ENCODE peak calls at places on chromosomes 13 and 19, in four cellular contexts. T, G, X and L are unnamed samples.

GRCh38 chr19:13055213-13056051 is 47.2 kb downstream of the LYL1 start:
- DNase-seq in T (no peak), G (no peak), X (no peak), L (no peak)

GRCh38 chr13:51501592-51502205 is 48.9 kb upstream of the INTS6 start:
- DNase-seq in T (no peak), G (no peak), X (no peak), L (no peak)

GRCh38 chr19:12834976-12835757 is 788 bp upstream of the RTBDN start:
- DNase-seq in T (no peak), G (peak; percentile 85), X (peak; percentile 69), L (no peak)

GRCh38 chr13:20360835-20361412 is 128.8 kb upstream of the GJB6 start:
- DNase-seq in T (no peak), G (no peak), X (no peak), L (no peak)

GRCh38 chr13:113393226-113393571 is 29.3 kb upstream of the GRTP1 start:
- DNase-seq in T (no peak), G (no peak), X (no peak), L (no peak)

GRCh38 chr13:29523199-29523931 is 72.1 kb downstream of the SLC7A1 start:
- DNase-seq in T (no peak), G (no peak), X (no peak), L (no peak)

GRCh38 chr13:106529415-106530208 is 5.8 kb downstream of the EFNB2 start:
- DNase-seq in T (no peak), G (no peak), X (no peak), L (no peak)

GRCh38 chr13:33775339-33776108 is 42.4 kb upstream of the RFC3 start:
- DNase-seq in T (no peak), G (no peak), X (no peak), L (no peak)

GRCh38 chr19:45464274-45464673 is 3.5 kb upstream of the FOSB start:
- DNase-seq in T (no peak), G (no peak), X (no peak), L (no peak)

GRCh38 chr19:43504426-43505185 is at the start of gene PHLDB3:
- DNase-seq in T (peak; percentile 38), G (no peak), X (no peak), L (no peak)

GRCh38 chr13:37326319-37326718 is 220.9 kb upstream of the CSNK1A1L start:
- DNase-seq in T (no peak), G (no peak), X (no peak), L (no peak)

GRCh38 chr19:39131255-39131755 is 5.7 kb downstream of the PAK4 start:
- DNase-seq in T (no peak), G (no peak), X (no peak), L (no peak)

GRCh38 chr19:54063350-54064078 is at the start of gene VSTM1:
- DNase-seq in T (no peak), G (peak; percentile 3), X (no peak), L (no peak)

GRCh38 chr19:33186835-33187540 is 7.1 kb upstream of the LRP3 start:
- DNase-seq in T (no peak), G (no peak), X (no peak), L (no peak)

GRCh38 chr19:9945319-9945966 is 9.1 kb upstream of the OLFM2 start:
- DNase-seq in T (peak; percentile 10), G (peak; percentile 74), X (no peak), L (no peak)

GRCh38 chr13:50613356-50613831 is 230.1 kb downstream of the DLEU7 start:
- DNase-seq in T (no peak), G (peak; percentile 86), X (no peak), L (no peak)

GRCh38 chr19:43723588-43723987 is 7.7 kb downstream of the IRGC start:
- DNase-seq in T (no peak), G (no peak), X (peak; percentile 33), L (no peak)

GRCh38 chr19:19160489-19161035 is 9.5 kb downstream of the MEF2B start:
- DNase-seq in T (no peak), G (no peak), X (no peak), L (no peak)

GRCh38 chr19:4682417-4683200 is 12.5 kb upstream of the MYDGF start:
- DNase-seq in T (no peak), G (no peak), X (no peak), L (no peak)

GRCh38 chr13:29801737-29802305 is 48.6 kb downstream of the UBL3 start:
- DNase-seq in T (no peak), G (no peak), X (no peak), L (no peak)

GRCh38 chr19:750640-751423 is at the start of gene MISP:
- DNase-seq in T (no peak), G (no peak), X (no peak), L (no peak)

GRCh38 chr13:76019421-76020044 is 383.4 kb downstream of the LMO7 start:
- DNase-seq in T (peak; percentile 63), G (no peak), X (peak; percentile 28), L (no peak)

GRCh38 chr19:10078329-10078728 is 7.8 kb upstream of the SHFL start:
- DNase-seq in T (no peak), G (no peak), X (no peak), L (no peak)

GRCh38 chr13:113053801-113054604 is 51.6 kb upstream of the F7 start:
- DNase-seq in T (no peak), G (no peak), X (no peak), L (no peak)

GRCh38 chr19:30754162-30754561 is 382.0 kb downstream of the ZNF536 start:
- DNase-seq in T (no peak), G (no peak), X (no peak), L (no peak)

GRCh38 chr19:374886-375235 is 30.3 kb upstream of the MIER2 start:
- DNase-seq in T (no peak), G (no peak), X (no peak), L (no peak)

GRCh38 chr19:51439021-51439465 is 19.2 kb downstream of the SIGLEC8 start:
- DNase-seq in T (peak; percentile 14), G (no peak), X (no peak), L (no peak)

GRCh38 chr19:10061717-10062310 is 24.3 kb upstream of the SHFL start:
- DNase-seq in T (no peak), G (peak; percentile 76), X (no peak), L (no peak)

GRCh38 chr13:37701972-37702371 is 103.4 kb upstream of the POSTN start:
- DNase-seq in T (no peak), G (no peak), X (no peak), L (no peak)

DNA sequence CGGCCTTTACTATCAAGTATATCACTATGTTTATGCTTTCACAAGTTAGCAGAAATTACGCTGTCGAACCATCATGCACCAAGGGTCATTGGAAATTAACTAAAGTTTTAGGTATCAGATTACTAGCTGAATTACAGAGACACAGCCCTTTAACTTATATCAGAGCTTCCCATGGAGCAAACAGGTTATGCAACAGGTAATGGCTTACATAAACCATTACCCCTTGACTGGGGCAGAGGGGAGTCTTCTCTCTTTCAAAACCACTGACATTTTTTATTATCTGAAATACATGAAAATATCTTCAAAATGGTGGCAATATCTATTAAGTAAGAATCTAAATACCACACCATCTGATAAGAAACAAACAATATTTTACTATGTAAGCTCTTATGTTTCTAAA is 1692.9 kb upstream of the SLC10A2 start:
- DNase-seq in T (no peak), G (no peak), X (no peak), L (no peak)
- TF ChIP-seq SIN3A in T (no peak), G (no peak), X (no peak), L (no peak)

DNA sequence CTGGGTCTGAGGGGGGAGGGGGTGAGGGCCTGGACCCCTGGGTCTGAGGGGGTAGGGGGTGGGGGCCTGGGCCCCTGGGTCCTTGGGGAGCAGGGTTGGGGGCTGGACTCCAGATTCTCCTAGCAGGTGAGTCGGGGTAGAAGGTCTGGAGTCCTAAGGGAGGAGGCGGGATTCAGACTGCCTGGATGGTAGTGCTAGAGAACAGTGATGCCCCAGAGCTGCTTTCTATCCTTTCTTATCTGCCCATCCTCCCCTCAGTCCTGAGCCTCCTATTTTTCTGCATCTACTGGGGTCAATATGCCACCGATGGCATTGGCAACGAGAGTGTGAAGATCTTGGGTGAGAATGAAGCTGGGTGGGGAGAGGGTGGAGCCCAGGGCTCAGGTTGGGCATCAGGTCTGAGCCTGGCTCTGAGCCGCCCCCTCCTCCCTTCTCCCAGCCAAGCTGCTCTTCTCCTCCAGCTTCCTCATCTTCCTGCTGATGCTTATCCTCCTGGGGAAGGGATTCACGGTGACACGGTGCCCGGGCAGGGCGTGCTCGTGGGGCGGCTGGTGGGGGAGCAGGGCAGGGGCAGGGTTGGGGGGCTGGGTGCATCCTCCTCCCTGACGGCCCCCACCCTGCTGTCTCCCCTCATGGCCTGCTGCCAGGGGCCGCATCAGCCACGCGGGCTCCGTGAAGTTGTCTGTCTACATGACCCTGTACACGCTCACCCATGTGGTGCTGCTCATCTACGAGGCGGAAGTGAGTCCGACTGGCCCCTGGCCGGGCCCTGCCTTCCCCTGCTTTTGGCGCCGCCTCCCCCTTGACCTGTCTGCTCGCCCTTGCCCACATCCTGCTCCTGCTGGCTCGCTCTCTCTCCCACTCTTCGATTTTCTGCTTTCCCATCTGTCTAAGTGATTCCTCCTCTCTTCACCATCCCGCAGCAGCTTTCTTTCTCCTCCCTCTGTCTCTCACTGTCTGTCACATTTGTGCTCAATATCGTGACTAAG is 3.4 kb downstream of the TMEM145 start:
- DNase-seq in T (peak; percentile 46), G (peak; percentile 54), X (no peak), L (no peak)
- TF ChIP-seq TCF7L2 in T (no peak), G (no peak), X (no peak), L (no peak)

GRCh38 chr19:8513687-8514504 is at the start of gene ZNF414:
- DNase-seq in T (peak; percentile 83), G (peak; percentile 98), X (peak; percentile 97), L (peak; percentile 62)
- TF ChIP-seq REST in T (no peak), G (no peak), X (no peak), L (no peak)

GRCh38 chr19:2253106-2254051 is 2.8 kb downstream of the JSRP1 start:
- DNase-seq in T (peak; percentile 45), G (no peak), X (no peak), L (no peak)
- TF ChIP-seq SIN3A in T (no peak), G (no peak), X (no peak), L (no peak)

DNA sequence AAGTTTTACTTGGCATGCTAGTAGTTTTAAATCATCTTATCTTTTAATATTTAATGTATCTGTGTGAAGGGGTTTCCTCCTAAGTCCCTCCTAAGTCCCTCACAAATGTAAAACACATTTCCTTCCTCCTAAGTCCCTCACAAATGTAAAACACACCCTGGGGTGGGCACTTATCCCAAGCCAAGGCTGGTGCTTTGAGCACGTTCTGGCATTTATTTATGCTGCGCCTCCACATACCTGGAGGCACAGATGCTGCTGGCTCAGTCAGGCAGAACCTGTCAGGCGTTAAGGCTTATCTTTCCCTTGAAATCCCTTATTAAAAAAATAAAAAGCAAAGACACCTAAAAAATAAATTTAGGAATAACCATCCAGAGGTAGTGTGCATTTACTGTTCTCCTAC is 140.6 kb downstream of the MIPEP start:
- DNase-seq in T (no peak), G (no peak), X (no peak), L (no peak)
- TF ChIP-seq TCF7L2 in T (no peak), G (no peak), X (no peak), L (no peak)

GRCh38 chr19:48553676-48554384 is 1.9 kb downstream of the SULT2B1 start:
- DNase-seq in T (peak; percentile 69), G (peak; percentile 76), X (no peak), L (no peak)
- TF ChIP-seq REST in T (no peak), G (no peak), X (no peak), L (no peak)

GRCh38 chr19:15379996-15380647 is 535 bp upstream of the AKAP8 start:
- DNase-seq in T (peak; percentile 48), G (peak; percentile 68), X (peak; percentile 23), L (no peak)
- TF ChIP-seq SIN3A in T (peak; percentile 56), G (no peak), X (peak; percentile 31), L (no peak)